ENCODE peak calls at places on chromosomes 13 and 19, in seven cellular contexts. G, P, R, E, L, I and W are unnamed samples.

GRCh38 chr19:3346677-3347353 is 19.6 kb upstream of the NFIC start:
- DNase-seq in G (no peak), E (no peak), I (no peak), P (peak; percentile 80), R (no peak), L (no peak), W (no peak)

GRCh38 chr19:55487884-55488687 is at the start of gene SSC5D:
- DNase-seq in L (no peak), R (no peak), E (no peak), G (peak; percentile 41), I (no peak), P (peak; percentile 61), W (no peak)

GRCh38 chr19:12994701-12995595 is at the start of gene NFIX:
- DNase-seq in G (peak; percentile 65), L (peak; percentile 40), E (peak; percentile 84), R (no peak), I (no peak), P (peak; percentile 78), W (no peak)

GRCh38 chr13:64338671-64339070 is 2891.5 kb downstream of the PCDH9 start:
- DNase-seq in I (no peak), E (no peak), G (no peak), L (no peak), P (no peak), R (no peak), W (no peak)

GRCh38 chr19:11138659-11139526 is 16.7 kb downstream of the SPC24 start:
- DNase-seq in P (peak; percentile 86), E (peak; percentile 77), I (peak; percentile 66), R (no peak), L (no peak), G (peak; percentile 90), W (no peak)

GRCh38 chr13:114132419-114133121 is at the start of gene RASA3:
- DNase-seq in L (peak; percentile 52), P (peak; percentile 85), I (no peak), R (peak; percentile 63), G (peak; percentile 92), E (peak; percentile 94), W (no peak)

GRCh38 chr19:30111456-30111855 is 169.4 kb downstream of the URI1 start:
- DNase-seq in E (no peak), G (peak; percentile 27), R (no peak), P (no peak), L (no peak), I (no peak), W (no peak)

GRCh38 chr19:12770922-12771321 is 4.4 kb downstream of the HOOK2 start:
- DNase-seq in I (no peak), E (no peak), L (no peak), P (no peak), R (no peak), G (no peak), W (no peak)

GRCh38 chr13:21458816-21459701 is at the start of gene ZDHHC20:
- DNase-seq in G (peak; percentile 93), I (peak; percentile 88), P (peak; percentile 96), L (peak; percentile 86), R (peak; percentile 58), E (peak; percentile 98), W (peak; percentile 75)

GRCh38 chr19:8662263-8662662 is 31.8 kb downstream of the NFILZ start:
- DNase-seq in L (no peak), G (no peak), E (no peak), R (no peak), P (no peak), I (no peak), W (no peak)

GRCh38 chr19:41619018-41619571 is 7.8 kb downstream of the CEACAM4 start:
- DNase-seq in I (peak; percentile 8), E (no peak), L (no peak), P (no peak), R (no peak), G (no peak), W (no peak)

GRCh38 chr19:16076958-16077611 is 790 bp downstream of the TPM4 start:
- DNase-seq in I (no peak), P (peak; percentile 69), L (no peak), E (peak; percentile 90), R (no peak), G (peak; percentile 58), W (no peak)

GRCh38 chr19:7078007-7078406 is 8.5 kb downstream of the ZNF557 start:
- DNase-seq in E (no peak), P (no peak), L (no peak), I (no peak), R (no peak), G (no peak), W (no peak)

GRCh38 chr19:34837262-34837661 is 64.2 kb upstream of the ZNF599 start:
- DNase-seq in P (peak; percentile 59), E (peak; percentile 30), I (no peak), G (peak; percentile 91), L (no peak), R (no peak), W (no peak)

DNA sequence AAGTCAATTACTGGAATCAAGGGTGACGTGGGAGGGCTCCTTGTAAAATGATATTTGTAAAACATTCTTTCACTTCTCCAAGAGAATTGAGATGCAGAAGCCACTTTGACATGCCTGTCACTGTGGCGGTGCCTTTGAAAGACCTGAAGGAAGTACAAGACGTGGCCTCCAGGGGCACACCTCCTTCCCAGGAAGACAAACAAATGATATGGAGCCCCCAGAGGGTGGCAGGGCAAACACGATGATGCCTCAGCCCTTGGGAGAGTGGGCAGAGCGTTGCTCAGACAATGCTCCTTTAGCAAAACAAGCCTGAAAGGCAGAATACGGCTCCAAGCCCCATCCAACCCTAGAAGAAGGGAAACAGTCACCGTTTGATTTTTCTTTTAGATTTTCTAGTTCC is 9.3 kb upstream of the ATP12A start:
- DNase-seq in R (no peak), L (no peak), E (no peak), I (no peak), G (no peak), P (no peak), W (no peak)
- TF ChIP-seq CTCF in R (peak; percentile 15), L (no peak), E (no peak), I (no peak), G (peak; percentile 11), P (no peak), W (no peak)

GRCh38 chr13:25210842-25211241 is 38.8 kb upstream of the AMER2 start:
- DNase-seq in I (no peak), R (no peak), L (no peak), P (no peak), G (no peak), E (no peak), W (no peak)

GRCh38 chr13:25200783-25201182 is 28.7 kb upstream of the AMER2 start:
- DNase-seq in R (no peak), G (no peak), E (no peak), I (no peak), L (no peak), P (no peak), W (no peak)

GRCh38 chr13:25207291-25207690 is 35.2 kb upstream of the AMER2 start:
- DNase-seq in I (no peak), L (no peak), R (no peak), P (no peak), E (no peak), G (no peak), W (no peak)

GRCh38 chr13:25203256-25203794 is 31.2 kb upstream of the AMER2 start:
- DNase-seq in I (no peak), E (no peak), G (no peak), L (no peak), R (no peak), P (no peak), W (no peak)

GRCh38 chr13:25204843-25205242 is 32.8 kb upstream of the AMER2 start:
- DNase-seq in R (no peak), P (no peak), L (no peak), G (no peak), I (no peak), E (no peak), W (no peak)
- TF ChIP-seq CTCF in R (no peak), P (no peak), L (no peak), G (no peak), I (no peak), E (no peak), W (no peak)

DNA sequence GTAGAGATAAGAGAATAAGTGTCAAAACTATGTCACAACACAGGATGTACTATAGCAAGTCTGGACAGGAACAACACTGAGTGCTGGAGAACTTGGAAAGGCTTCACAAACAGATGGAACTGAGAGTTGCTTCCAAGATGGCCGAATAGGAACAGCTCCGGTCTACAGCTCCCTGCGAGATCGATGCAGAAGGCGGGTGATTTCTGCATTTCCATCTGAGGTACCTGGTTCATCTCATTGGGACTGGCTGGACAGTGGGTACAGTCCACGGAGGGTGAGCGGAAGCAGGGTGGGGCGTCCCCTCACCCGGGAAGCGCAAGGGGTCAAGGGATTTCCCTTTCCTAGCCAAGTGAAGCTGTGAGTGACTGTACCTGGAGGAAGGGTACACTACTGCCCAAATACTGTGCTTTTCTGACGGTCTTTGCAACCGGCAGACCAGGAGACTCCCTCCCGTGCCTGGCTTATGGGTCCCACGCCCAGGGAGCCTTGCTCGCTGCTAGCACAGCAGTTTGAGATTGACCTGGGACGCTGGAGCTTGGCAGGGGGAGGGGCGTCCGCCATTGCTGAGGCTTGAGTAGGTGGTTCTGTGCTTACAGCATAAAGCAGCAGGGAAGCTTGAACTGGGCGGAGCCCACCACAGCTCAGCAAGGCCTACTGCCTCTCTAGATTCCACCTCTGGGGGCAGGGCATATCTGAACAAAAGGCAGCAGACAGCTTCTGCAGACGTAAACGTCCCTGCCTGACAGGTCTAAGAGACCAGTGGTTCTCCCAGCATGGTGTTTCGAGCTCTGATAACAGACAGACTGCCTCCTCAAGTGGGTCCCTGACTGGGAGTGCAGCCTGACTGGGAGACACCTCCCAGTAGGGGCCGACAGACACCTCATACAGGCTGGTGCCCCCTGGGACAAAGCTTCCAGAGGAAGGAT is 46.0 kb downstream of the USP12 start:
- DNase-seq in E (no peak), L (no peak), P (no peak), I (peak; percentile 40), G (peak; percentile 7), R (no peak), W (no peak)
- TF ChIP-seq CTCF in E (no peak), L (no peak), P (no peak), I (no peak), G (no peak), R (no peak), W (no peak)

GRCh38 chr13:66703597-66703996 is 526.5 kb downstream of the PCDH9 start:
- DNase-seq in L (no peak), I (no peak), P (no peak), R (no peak), G (peak; percentile 7), E (no peak), W (no peak)
- TF ChIP-seq CTCF in L (no peak), I (no peak), P (no peak), R (no peak), G (no peak), E (no peak), W (no peak)